ENCODE peak calls at places on chromosomes 13 and 19, in ten cellular contexts. L, Y, F, W, G, H, C, I, Z and M are unnamed samples. For H3K36me3, the result is how much of the 10 kb centered on the place peaks cover.

GRCh38 chr19:54431255-54431838 is 16.1 kb downstream of the TTYH1 start:
- DNase-seq in L (no peak), Y (no peak), F (no peak), W (no peak), G (no peak), H (peak), C (no peak), I (no peak), Z (no peak), M (no peak)

GRCh38 chr19:15476334-15476733 is 3.0 kb downstream of the PGLYRP2 start:
- DNase-seq in L (no peak), Y (no peak), F (no peak), W (no peak), G (no peak), H (no peak), C (no peak), I (no peak), Z (no peak), M (no peak)

GRCh38 chr13:102799544-102800144 is 725 bp downstream of the BIVM start:
- DNase-seq in L (peak), Y (peak), F (peak), W (peak), G (no peak), H (no peak), C (no peak), I (peak), Z (peak), M (no peak)

GRCh38 chr13:105311094-105311493 is 1224.4 kb downstream of the EFNB2 start:
- DNase-seq in L (no peak), Y (no peak), F (no peak), W (no peak), G (no peak), H (no peak), C (no peak), I (no peak), Z (no peak), M (no peak)

GRCh38 chr19:11323601-11324078 is 15.8 kb downstream of the RAB3D start:
- DNase-seq in L (no peak), Y (peak), F (no peak), W (no peak), G (no peak), H (no peak), C (no peak), I (no peak), Z (peak), M (no peak)

GRCh38 chr19:45160870-45161714 is at the start of gene NKPD1:
- DNase-seq in L (peak), Y (peak), F (peak), W (no peak), G (no peak), H (no peak), C (no peak), I (peak), Z (no peak), M (no peak)

GRCh38 chr13:83773961-83774360 is 108.3 kb downstream of the SLITRK1 start:
- DNase-seq in L (no peak), Y (no peak), F (no peak), W (no peak), G (no peak), H (no peak), C (no peak), I (no peak), Z (no peak), M (no peak)

GRCh38 chr13:38763446-38764381 is 76.8 kb downstream of the FREM2 start:
- DNase-seq in L (peak), Y (peak), F (peak), W (peak), G (no peak), H (no peak), C (no peak), I (peak), Z (peak), M (peak)

GRCh38 chr13:94607939-94608338 is 6.3 kb downstream of the GPR180 start:
- DNase-seq in L (no peak), Y (no peak), F (no peak), W (no peak), G (no peak), H (no peak), C (no peak), I (no peak), Z (no peak), M (no peak)

GRCh38 chr19:36972594-36972993 is 56.5 kb downstream of the ZNF568 start:
- DNase-seq in L (no peak), Y (peak), F (no peak), W (no peak), G (no peak), H (no peak), C (no peak), I (no peak), Z (no peak), M (no peak)

GRCh38 chr13:19156013-19156825 is 25.4 kb downstream of the TUBA3C start:
- DNase-seq in L (no peak), Y (no peak), F (no peak), W (no peak), G (peak), H (no peak), C (no peak), I (no peak), Z (no peak), M (no peak)

GRCh38 chr13:109816112-109816978 is 30.0 kb upstream of the IRS2 start:
- DNase-seq in L (no peak), Y (peak), F (no peak), W (no peak), G (no peak), H (no peak), C (no peak), I (no peak), Z (no peak), M (no peak)

GRCh38 chr19:35853038-35853756 is 893 bp upstream of the NPHS1 start:
- DNase-seq in L (no peak), Y (no peak), F (no peak), W (no peak), G (no peak), H (no peak), C (no peak), I (no peak), Z (no peak), M (no peak)

GRCh38 chr13:51125495-51126226 is 14.6 kb upstream of the C13orf42 start:
- DNase-seq in L (peak), Y (peak), F (peak), W (peak), G (peak), H (peak), C (peak), I (peak), Z (peak), M (peak)

GRCh38 chr13:84567848-84568247 is 685.6 kb upstream of the SLITRK1 start:
- DNase-seq in L (no peak), Y (no peak), F (no peak), W (no peak), G (no peak), H (no peak), C (no peak), I (no peak), Z (no peak), M (no peak)

GRCh38 chr13:22369840-22370239 is 699.0 kb downstream of the FGF9 start:
- DNase-seq in L (peak), Y (peak), F (no peak), W (no peak), G (no peak), H (no peak), C (no peak), I (no peak), Z (no peak), M (no peak)

GRCh38 chr13:22372261-22372660 is 701.4 kb downstream of the FGF9 start:
- DNase-seq in L (peak), Y (peak), F (no peak), W (no peak), G (no peak), H (no peak), C (no peak), I (no peak), Z (no peak), M (no peak)

DNA sequence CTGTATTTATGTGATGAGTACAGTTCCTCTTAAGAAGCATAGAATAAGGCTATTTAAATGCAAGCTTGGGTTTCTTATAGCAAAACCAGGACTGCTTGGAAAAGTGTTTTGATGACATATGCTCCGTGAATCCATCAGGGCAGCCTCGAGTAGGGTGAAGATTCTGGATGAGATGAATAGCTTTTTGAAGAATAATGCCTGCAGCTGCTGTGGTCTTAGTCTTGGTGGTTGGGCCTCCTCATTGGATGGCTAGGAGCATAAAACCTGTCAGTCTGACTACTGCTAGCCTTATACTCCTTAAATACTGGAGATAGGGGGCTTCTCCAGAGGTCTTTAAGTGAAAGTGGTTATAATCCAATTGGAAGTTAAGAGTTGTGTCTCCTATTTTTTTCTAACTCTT is 704.3 kb downstream of the FGF9 start:
- DNase-seq in L (no peak), Y (no peak), F (no peak), W (no peak), G (no peak), H (no peak), C (no peak), I (no peak), Z (no peak), M (no peak)
- H3K4me3 ChIP-seq in L (no peak), Y (no peak), F (no peak), W (no peak), G (no peak), H (no peak), C (no peak), I (no peak), Z (no peak), M (no peak)

GRCh38 chr13:44876782-44877324 is 112.4 kb downstream of the NUFIP1 start:
- DNase-seq in L (peak), Y (peak), F (no peak), W (peak), G (no peak), H (peak), C (no peak), I (peak), Z (no peak), M (no peak)

GRCh38 chr13:44874886-44875630 is 114.2 kb downstream of the NUFIP1 start:
- DNase-seq in L (no peak), Y (no peak), F (no peak), W (peak), G (no peak), H (no peak), C (no peak), I (no peak), Z (no peak), M (no peak)

GRCh38 chr13:44884076-44884729 is 105.1 kb downstream of the NUFIP1 start:
- DNase-seq in L (no peak), Y (no peak), F (no peak), W (no peak), G (no peak), H (no peak), C (no peak), I (no peak), Z (no peak), M (no peak)

GRCh38 chr13:44874176-44874575 is 115.1 kb downstream of the NUFIP1 start:
- DNase-seq in L (no peak), Y (no peak), F (no peak), W (no peak), G (no peak), H (no peak), C (no peak), I (no peak), Z (no peak), M (no peak)

GRCh38 chr13:44879452-44880058 is 109.7 kb downstream of the NUFIP1 start:
- DNase-seq in L (peak), Y (peak), F (peak), W (no peak), G (no peak), H (peak), C (no peak), I (no peak), Z (peak), M (peak)
- TF ChIP-seq CTCF in L (peak), Y (peak), F (peak), W (peak), G (peak), H (peak), C (peak), I (peak), Z (peak), M (peak)

DNA sequence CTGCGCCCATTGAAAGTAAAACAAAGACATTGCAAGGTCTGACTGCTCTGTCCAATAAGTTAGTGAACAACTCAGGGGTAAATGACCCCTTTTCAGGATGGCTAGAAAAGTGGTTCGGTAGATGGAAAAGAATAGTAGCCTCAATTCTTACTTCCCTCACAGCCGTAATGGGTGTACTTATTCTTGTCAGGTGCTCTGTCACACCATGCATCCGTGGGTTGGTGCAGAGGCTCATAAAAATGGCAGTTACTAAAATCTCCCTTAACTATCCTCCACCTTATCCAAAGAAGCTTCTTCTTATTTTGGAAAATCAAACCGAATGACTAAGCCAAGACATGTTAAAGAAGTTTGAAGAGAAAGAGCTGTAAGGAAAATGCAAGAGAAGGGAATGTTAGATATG is 31.4 kb upstream of the ZNF83 start:
- DNase-seq in L (no peak), Y (no peak), F (no peak), W (no peak), G (no peak), H (no peak), C (no peak), I (no peak), Z (no peak), M (no peak)
- H3K36me3 ChIP-seq in L (half or more), Y (under half), F (under half), W (under half), G (under half), H (under half), C (under half), I (under half), Z (under half), M (under half)

GRCh38 chr13:77323858-77324257 is 3.0 kb downstream of the MYCBP2 start:
- DNase-seq in L (no peak), Y (no peak), F (no peak), W (no peak), G (no peak), H (no peak), C (no peak), I (no peak), Z (no peak), M (no peak)
- H3K4me3 ChIP-seq in L (no peak), Y (no peak), F (no peak), W (no peak), G (no peak), H (no peak), C (no peak), I (no peak), Z (no peak), M (no peak)

DNA sequence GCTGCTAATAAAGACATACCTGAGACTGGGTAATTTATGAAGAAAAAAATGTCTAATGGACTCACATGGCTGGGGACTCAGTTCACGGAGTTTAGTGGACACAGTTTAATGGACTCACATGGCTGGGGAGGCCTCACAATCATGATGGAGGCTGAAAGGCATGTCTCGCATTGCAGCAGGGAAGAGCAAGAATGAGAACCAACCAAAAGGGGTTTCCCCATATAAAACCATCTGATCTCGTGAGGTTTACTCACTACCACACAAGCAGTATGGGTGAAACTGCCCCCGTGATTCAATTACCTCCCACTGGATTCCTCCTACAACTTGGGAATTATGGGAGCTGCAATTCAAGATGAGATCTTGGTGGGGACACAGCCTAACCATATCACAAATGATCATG is 1181.2 kb downstream of the PCDH9 start:
- DNase-seq in L (no peak), Y (no peak), F (no peak), W (no peak), G (no peak), H (no peak), C (no peak), I (no peak), Z (no peak), M (no peak)
- TF ChIP-seq CTCF in L (no peak), Y (no peak), F (no peak), W (no peak), G (no peak), H (no peak), C (no peak), I (no peak), Z (no peak), M (no peak)

GRCh38 chr19:46373573-46374359 is 26.9 kb downstream of the PPP5C start:
- DNase-seq in L (peak), Y (peak), F (peak), W (no peak), G (no peak), H (no peak), C (no peak), I (no peak), Z (peak), M (peak)

GRCh38 chr19:46376241-46377153 is 29.6 kb downstream of the PPP5C start:
- DNase-seq in L (no peak), Y (no peak), F (no peak), W (no peak), G (no peak), H (no peak), C (no peak), I (no peak), Z (no peak), M (no peak)

GRCh38 chr19:46371371-46371901 is 24.5 kb downstream of the PPP5C start:
- DNase-seq in L (no peak), Y (peak), F (no peak), W (no peak), G (no peak), H (no peak), C (no peak), I (no peak), Z (no peak), M (no peak)

GRCh38 chr19:46372901-46373572 is 26.1 kb downstream of the PPP5C start:
- DNase-seq in L (peak), Y (peak), F (no peak), W (no peak), G (no peak), H (no peak), C (no peak), I (peak), Z (no peak), M (peak)

DNA sequence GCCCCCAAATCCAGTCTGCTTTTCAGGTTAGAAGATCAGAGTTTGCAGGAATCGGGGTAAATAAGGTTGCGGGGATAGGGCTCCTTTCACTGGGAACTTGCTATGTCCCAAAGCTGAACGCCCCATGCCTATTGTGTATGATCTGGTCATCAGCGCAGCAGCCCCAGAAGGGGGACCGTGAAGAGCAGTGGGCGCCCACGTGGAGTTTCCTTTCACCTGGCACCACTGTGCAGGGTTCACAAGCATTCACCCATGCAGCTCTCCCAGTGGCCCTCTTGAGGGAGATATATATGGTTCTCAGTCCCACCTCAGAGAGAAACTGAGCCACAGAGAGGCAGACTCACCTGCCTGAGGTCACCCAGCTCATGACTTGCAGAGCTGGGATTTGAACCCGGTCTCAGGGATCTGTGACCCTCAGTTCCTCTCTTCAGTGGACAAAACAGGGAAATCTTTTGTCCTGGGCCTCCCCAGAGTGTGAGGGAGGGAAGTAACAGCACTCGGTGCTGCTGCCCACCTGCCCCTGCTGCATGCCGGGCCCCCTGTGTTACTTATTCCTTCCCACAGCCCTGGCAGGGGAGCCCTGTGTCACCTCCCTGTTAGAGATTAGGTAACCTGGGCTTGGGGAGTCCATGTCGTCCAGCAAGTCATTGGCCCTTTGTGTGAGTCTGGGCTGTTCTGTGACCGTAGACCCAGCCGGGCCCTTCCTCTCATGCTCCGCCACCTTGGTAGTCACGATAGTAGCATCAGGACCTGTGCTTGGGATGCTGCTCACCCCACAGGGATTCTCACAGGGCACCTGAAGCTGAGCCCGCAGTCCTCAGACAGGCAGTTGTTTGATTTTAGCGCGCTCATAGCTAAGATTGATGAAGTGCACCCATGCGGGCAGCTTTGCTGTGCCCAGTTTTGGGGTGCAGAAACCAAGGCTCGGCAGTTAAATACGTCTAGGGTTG is 27.9 kb downstream of the PPP5C start:
- DNase-seq in L (no peak), Y (no peak), F (peak), W (no peak), G (no peak), H (no peak), C (no peak), I (no peak), Z (no peak), M (no peak)
- H3K36me3 ChIP-seq in L (half or more), Y (under half), F (under half), W (under half), G (under half), H (under half), C (under half), I (half or more), Z (under half), M (under half)

GRCh38 chr19:41297628-41298326 is 12.2 kb upstream of the CCDC97 start:
- DNase-seq in L (no peak), Y (no peak), F (no peak), W (no peak), G (no peak), H (no peak), C (no peak), I (no peak), Z (no peak), M (no peak)
- H3K4me3 ChIP-seq in L (no peak), Y (no peak), F (no peak), W (no peak), G (no peak), H (no peak), C (no peak), I (no peak), Z (no peak), M (no peak)